ENCODE peak calls at places on chromosomes 13 and 19, in ten cellular contexts. One of them, this sample, is unnamed.
A peak's percentile ranks its signal among the peaks of the same experiment; 100 is the strongest.

GRCh38 chr13:52846567-52847321 is 1.7 kb downstream of the PCDH8 start:
- DNase-seq in astrocyte: peak; percentile 10
- DNase-seq in GDM1: no peak
- DNase-seq in NB4: no peak
- DNase-seq in hypothalamus: peak; percentile 50
- DNase-seq in non-pigmented ciliary epithelial cell: no peak
- DNase-seq in NCI-H460: no peak
- DNase-seq in T-helper 9 cell: no peak
- DNase-seq in frontal cortex: peak; percentile 86
- DNase-seq in occipital lobe: peak; percentile 11
- DNase-seq in this sample: no peak

GRCh38 chr19:28372800-28373199 is 840.2 kb downstream of the UQCRFS1 start:
- DNase-seq in astrocyte: no peak
- DNase-seq in GDM1: no peak
- DNase-seq in NB4: no peak
- DNase-seq in hypothalamus: no peak
- DNase-seq in non-pigmented ciliary epithelial cell: no peak
- DNase-seq in NCI-H460: no peak
- DNase-seq in T-helper 9 cell: no peak
- DNase-seq in frontal cortex: no peak
- DNase-seq in occipital lobe: no peak
- DNase-seq in this sample: no peak

GRCh38 chr19:1070931-1071791 is 4.2 kb downstream of the ARHGAP45 start:
- DNase-seq in astrocyte: no peak
- DNase-seq in GDM1: no peak
- DNase-seq in NB4: no peak
- DNase-seq in hypothalamus: no peak
- DNase-seq in non-pigmented ciliary epithelial cell: no peak
- DNase-seq in NCI-H460: no peak
- DNase-seq in T-helper 9 cell: no peak
- DNase-seq in frontal cortex: no peak
- DNase-seq in occipital lobe: no peak
- DNase-seq in this sample: no peak

GRCh38 chr13:114002009-114002544 is 28.2 kb upstream of the C13orf46 start:
- DNase-seq in astrocyte: no peak
- DNase-seq in GDM1: no peak
- DNase-seq in NB4: no peak
- DNase-seq in hypothalamus: no peak
- DNase-seq in non-pigmented ciliary epithelial cell: no peak
- DNase-seq in NCI-H460: no peak
- DNase-seq in T-helper 9 cell: no peak
- DNase-seq in frontal cortex: no peak
- DNase-seq in occipital lobe: no peak
- DNase-seq in this sample: no peak

GRCh38 chr19:1590641-1591397 is 1.8 kb downstream of the MBD3 start:
- DNase-seq in astrocyte: no peak
- DNase-seq in GDM1: no peak
- DNase-seq in NB4: peak; percentile 58
- DNase-seq in hypothalamus: no peak
- DNase-seq in non-pigmented ciliary epithelial cell: no peak
- DNase-seq in NCI-H460: no peak
- DNase-seq in T-helper 9 cell: no peak
- DNase-seq in frontal cortex: no peak
- DNase-seq in occipital lobe: no peak
- DNase-seq in this sample: no peak

GRCh38 chr19:47417746-47418594 is 1.4 kb downstream of the MEIS3 start:
- DNase-seq in astrocyte: peak; percentile 8
- DNase-seq in GDM1: no peak
- DNase-seq in NB4: peak; percentile 60
- DNase-seq in hypothalamus: no peak
- DNase-seq in non-pigmented ciliary epithelial cell: no peak
- DNase-seq in NCI-H460: no peak
- DNase-seq in T-helper 9 cell: no peak
- DNase-seq in frontal cortex: no peak
- DNase-seq in occipital lobe: no peak
- DNase-seq in this sample: no peak

GRCh38 chr13:33050161-33050560 is 33.9 kb downstream of the KL start:
- DNase-seq in astrocyte: no peak
- DNase-seq in GDM1: no peak
- DNase-seq in NB4: no peak
- DNase-seq in hypothalamus: no peak
- DNase-seq in non-pigmented ciliary epithelial cell: no peak
- DNase-seq in NCI-H460: no peak
- DNase-seq in T-helper 9 cell: no peak
- DNase-seq in frontal cortex: no peak
- DNase-seq in occipital lobe: no peak
- DNase-seq in this sample: no peak

GRCh38 chr19:16355293-16356043 is 30.8 kb downstream of the KLF2 start:
- DNase-seq in astrocyte: no peak
- DNase-seq in GDM1: no peak
- DNase-seq in NB4: peak; percentile 92
- DNase-seq in hypothalamus: no peak
- DNase-seq in non-pigmented ciliary epithelial cell: no peak
- DNase-seq in NCI-H460: no peak
- DNase-seq in T-helper 9 cell: no peak
- DNase-seq in frontal cortex: no peak
- DNase-seq in occipital lobe: no peak
- DNase-seq in this sample: no peak

GRCh38 chr13:24899601-24900000 is 135.6 kb downstream of the RNF17 start:
- DNase-seq in astrocyte: peak; percentile 25
- DNase-seq in GDM1: no peak
- DNase-seq in NB4: no peak
- DNase-seq in hypothalamus: no peak
- DNase-seq in non-pigmented ciliary epithelial cell: peak; percentile 26
- DNase-seq in NCI-H460: no peak
- DNase-seq in T-helper 9 cell: no peak
- DNase-seq in frontal cortex: no peak
- DNase-seq in occipital lobe: no peak
- DNase-seq in this sample: no peak

GRCh38 chr13:28497143-28497876 is 2.4 kb upstream of the FLT1 start:
- DNase-seq in astrocyte: no peak
- DNase-seq in GDM1: no peak
- DNase-seq in NB4: no peak
- DNase-seq in hypothalamus: no peak
- DNase-seq in non-pigmented ciliary epithelial cell: no peak
- DNase-seq in NCI-H460: no peak
- DNase-seq in T-helper 9 cell: no peak
- DNase-seq in frontal cortex: no peak
- DNase-seq in occipital lobe: no peak
- DNase-seq in this sample: peak; percentile 53

GRCh38 chr19:8367327-8368001 is 3.5 kb downstream of the ANGPTL4 start:
- DNase-seq in astrocyte: peak; percentile 89
- DNase-seq in GDM1: no peak
- DNase-seq in NB4: peak; percentile 55
- DNase-seq in hypothalamus: peak; percentile 84
- DNase-seq in non-pigmented ciliary epithelial cell: peak; percentile 89
- DNase-seq in NCI-H460: no peak
- DNase-seq in T-helper 9 cell: no peak
- DNase-seq in frontal cortex: peak; percentile 71
- DNase-seq in occipital lobe: peak; percentile 36
- DNase-seq in this sample: peak; percentile 93

GRCh38 chr19:48999481-49000325 is 6.0 kb downstream of the RUVBL2 start:
- DNase-seq in astrocyte: peak; percentile 43
- DNase-seq in GDM1: no peak
- DNase-seq in NB4: peak; percentile 67
- DNase-seq in hypothalamus: no peak
- DNase-seq in non-pigmented ciliary epithelial cell: no peak
- DNase-seq in NCI-H460: peak; percentile 36
- DNase-seq in T-helper 9 cell: peak; percentile 63
- DNase-seq in frontal cortex: no peak
- DNase-seq in occipital lobe: no peak
- DNase-seq in this sample: peak; percentile 67

GRCh38 chr19:39247701-39248664 is 673 bp downstream of the IFNL4 start:
- DNase-seq in astrocyte: no peak
- DNase-seq in GDM1: no peak
- DNase-seq in NB4: no peak
- DNase-seq in hypothalamus: no peak
- DNase-seq in non-pigmented ciliary epithelial cell: no peak
- DNase-seq in NCI-H460: no peak
- DNase-seq in T-helper 9 cell: no peak
- DNase-seq in frontal cortex: no peak
- DNase-seq in occipital lobe: no peak
- DNase-seq in this sample: no peak

GRCh38 chr13:48096670-48097069 is 1.8 kb upstream of the MED4 start:
- DNase-seq in astrocyte: no peak
- DNase-seq in GDM1: no peak
- DNase-seq in NB4: no peak
- DNase-seq in hypothalamus: no peak
- DNase-seq in non-pigmented ciliary epithelial cell: no peak
- DNase-seq in NCI-H460: no peak
- DNase-seq in T-helper 9 cell: no peak
- DNase-seq in frontal cortex: no peak
- DNase-seq in occipital lobe: no peak
- DNase-seq in this sample: no peak

GRCh38 chr13:95181586-95181985 is 119.7 kb downstream of the ABCC4 start:
- DNase-seq in astrocyte: no peak
- DNase-seq in GDM1: no peak
- DNase-seq in NB4: no peak
- DNase-seq in hypothalamus: no peak
- DNase-seq in non-pigmented ciliary epithelial cell: no peak
- DNase-seq in NCI-H460: no peak
- DNase-seq in T-helper 9 cell: no peak
- DNase-seq in frontal cortex: no peak
- DNase-seq in occipital lobe: no peak
- DNase-seq in this sample: no peak

GRCh38 chr19:3612901-3613741 is 6.4 kb upstream of the TBXA2R start:
- DNase-seq in astrocyte: no peak
- DNase-seq in GDM1: no peak
- DNase-seq in NB4: no peak
- DNase-seq in hypothalamus: no peak
- DNase-seq in non-pigmented ciliary epithelial cell: no peak
- DNase-seq in NCI-H460: no peak
- DNase-seq in T-helper 9 cell: no peak
- DNase-seq in frontal cortex: no peak
- DNase-seq in occipital lobe: no peak
- DNase-seq in this sample: no peak

GRCh38 chr13:83622422-83622784 is 259.9 kb downstream of the SLITRK1 start:
- DNase-seq in astrocyte: peak; percentile 55
- DNase-seq in GDM1: no peak
- DNase-seq in NB4: no peak
- DNase-seq in hypothalamus: no peak
- DNase-seq in non-pigmented ciliary epithelial cell: peak; percentile 64
- DNase-seq in NCI-H460: no peak
- DNase-seq in T-helper 9 cell: no peak
- DNase-seq in frontal cortex: no peak
- DNase-seq in occipital lobe: no peak
- DNase-seq in this sample: no peak

GRCh38 chr19:13016245-13016627 is 21.0 kb downstream of the NFIX start:
- DNase-seq in astrocyte: no peak
- DNase-seq in GDM1: no peak
- DNase-seq in NB4: no peak
- DNase-seq in hypothalamus: no peak
- DNase-seq in non-pigmented ciliary epithelial cell: no peak
- DNase-seq in NCI-H460: no peak
- DNase-seq in T-helper 9 cell: no peak
- DNase-seq in frontal cortex: no peak
- DNase-seq in occipital lobe: no peak
- DNase-seq in this sample: no peak

GRCh38 chr19:54893406-54893805 is 12.5 kb upstream of the NCR1 start:
- DNase-seq in astrocyte: no peak
- DNase-seq in GDM1: no peak
- DNase-seq in NB4: no peak
- DNase-seq in hypothalamus: no peak
- DNase-seq in non-pigmented ciliary epithelial cell: no peak
- DNase-seq in NCI-H460: no peak
- DNase-seq in T-helper 9 cell: no peak
- DNase-seq in frontal cortex: no peak
- DNase-seq in occipital lobe: no peak
- DNase-seq in this sample: no peak

This sample was measured in foreskin melanocyte.